ENCODE peak calls at places on chromosomes 12 and 14, in six cellular contexts. One of them, this sample, is unnamed.

GRCh38 chr12:81596558-81596957 is 162.6 kb downstream of the PPFIA2 start:
- DNase-seq in uterus: no peak
- DNase-seq in breast epithelium: no peak
- DNase-seq in body of pancreas: no peak
- DNase-seq in CD8-positive, alpha-beta T cell: no peak
- DNase-seq in endodermal cell: no peak
- DNase-seq in this sample: no peak

GRCh38 chr14:59265808-59266207 is 77.3 kb downstream of the DAAM1 start:
- DNase-seq in uterus: no peak
- DNase-seq in breast epithelium: no peak
- DNase-seq in body of pancreas: no peak
- DNase-seq in CD8-positive, alpha-beta T cell: no peak
- DNase-seq in endodermal cell: no peak
- DNase-seq in this sample: peak

GRCh38 chr14:104035300-104035699 is 50.2 kb upstream of the ASPG start:
- DNase-seq in uterus: no peak
- DNase-seq in breast epithelium: no peak
- DNase-seq in body of pancreas: no peak
- DNase-seq in CD8-positive, alpha-beta T cell: no peak
- DNase-seq in endodermal cell: no peak
- DNase-seq in this sample: no peak

GRCh38 chr12:57429473-57430116 is 1.2 kb downstream of the R3HDM2 start:
- DNase-seq in uterus: no peak
- DNase-seq in breast epithelium: no peak
- DNase-seq in body of pancreas: no peak
- DNase-seq in CD8-positive, alpha-beta T cell: no peak
- DNase-seq in endodermal cell: peak
- DNase-seq in this sample: peak

GRCh38 chr14:29836395-29836794 is 91.3 kb downstream of the PRKD1 start:
- DNase-seq in uterus: no peak
- DNase-seq in breast epithelium: no peak
- DNase-seq in body of pancreas: no peak
- DNase-seq in CD8-positive, alpha-beta T cell: no peak
- DNase-seq in endodermal cell: no peak
- DNase-seq in this sample: no peak

GRCh38 chr12:124666722-124667259 is 99.4 kb upstream of the NCOR2 start:
- DNase-seq in uterus: no peak
- DNase-seq in breast epithelium: no peak
- DNase-seq in body of pancreas: no peak
- DNase-seq in CD8-positive, alpha-beta T cell: no peak
- DNase-seq in endodermal cell: no peak
- DNase-seq in this sample: no peak

GRCh38 chr12:5456906-5457305 is 25.0 kb downstream of the NTF3 start:
- DNase-seq in uterus: no peak
- DNase-seq in breast epithelium: no peak
- DNase-seq in body of pancreas: no peak
- DNase-seq in CD8-positive, alpha-beta T cell: no peak
- DNase-seq in endodermal cell: no peak
- DNase-seq in this sample: no peak

GRCh38 chr12:106901276-106901675 is 54.4 kb upstream of the TMEM263 start:
- DNase-seq in uterus: no peak
- DNase-seq in breast epithelium: no peak
- DNase-seq in body of pancreas: no peak
- DNase-seq in CD8-positive, alpha-beta T cell: no peak
- DNase-seq in endodermal cell: no peak
- DNase-seq in this sample: peak

GRCh38 chr14:91244501-91244901 is at the start of gene GPR68:
- DNase-seq in uterus: peak
- DNase-seq in breast epithelium: no peak
- DNase-seq in body of pancreas: peak
- DNase-seq in CD8-positive, alpha-beta T cell: peak
- DNase-seq in endodermal cell: peak
- DNase-seq in this sample: peak

GRCh38 chr14:85528080-85528881 is 1.7 kb upstream of the FLRT2 start:
- DNase-seq in uterus: no peak
- DNase-seq in breast epithelium: no peak
- DNase-seq in body of pancreas: peak
- DNase-seq in CD8-positive, alpha-beta T cell: no peak
- DNase-seq in endodermal cell: peak
- DNase-seq in this sample: peak

GRCh38 chr12:90842477-90842876 is 112.5 kb downstream of the CCER1 start:
- DNase-seq in uterus: no peak
- DNase-seq in breast epithelium: no peak
- DNase-seq in body of pancreas: no peak
- DNase-seq in CD8-positive, alpha-beta T cell: no peak
- DNase-seq in endodermal cell: peak
- DNase-seq in this sample: peak

GRCh38 chr12:106234513-106234912 is 13.3 kb downstream of the CKAP4 start:
- DNase-seq in uterus: no peak
- DNase-seq in breast epithelium: no peak
- DNase-seq in body of pancreas: no peak
- DNase-seq in CD8-positive, alpha-beta T cell: no peak
- DNase-seq in endodermal cell: no peak
- DNase-seq in this sample: peak

GRCh38 chr12:131090254-131091210 is 136.8 kb downstream of the ADGRD1 start:
- DNase-seq in uterus: peak
- DNase-seq in breast epithelium: no peak
- DNase-seq in body of pancreas: no peak
- DNase-seq in CD8-positive, alpha-beta T cell: no peak
- DNase-seq in endodermal cell: peak
- DNase-seq in this sample: no peak

GRCh38 chr14:23478109-23478698 is 8.7 kb downstream of the NGDN start:
- DNase-seq in uterus: peak
- DNase-seq in breast epithelium: no peak
- DNase-seq in body of pancreas: peak
- DNase-seq in CD8-positive, alpha-beta T cell: peak
- DNase-seq in endodermal cell: peak
- DNase-seq in this sample: peak

GRCh38 chr12:46209165-46209564 is 59.7 kb downstream of the SLC38A1 start:
- DNase-seq in uterus: no peak
- DNase-seq in breast epithelium: no peak
- DNase-seq in body of pancreas: no peak
- DNase-seq in CD8-positive, alpha-beta T cell: no peak
- DNase-seq in endodermal cell: no peak
- DNase-seq in this sample: no peak

GRCh38 chr14:21025374-21026151 is 702 bp upstream of the NDRG2 start:
- DNase-seq in uterus: peak
- DNase-seq in breast epithelium: peak
- DNase-seq in body of pancreas: peak
- DNase-seq in CD8-positive, alpha-beta T cell: no peak
- DNase-seq in endodermal cell: peak
- DNase-seq in this sample: no peak

GRCh38 chr12:6250343-6250742 is 50.1 kb downstream of the CD9 start:
- DNase-seq in uterus: no peak
- DNase-seq in breast epithelium: peak
- DNase-seq in body of pancreas: no peak
- DNase-seq in CD8-positive, alpha-beta T cell: no peak
- DNase-seq in endodermal cell: peak
- DNase-seq in this sample: peak

GRCh38 chr12:126747530-126748149 is 1519.3 kb upstream of the TMEM132C start:
- DNase-seq in uterus: no peak
- DNase-seq in breast epithelium: no peak
- DNase-seq in body of pancreas: peak
- DNase-seq in CD8-positive, alpha-beta T cell: peak
- DNase-seq in endodermal cell: peak
- DNase-seq in this sample: peak

GRCh38 chr12:24398605-24399004 is 449.1 kb upstream of the SOX5 start:
- DNase-seq in uterus: no peak
- DNase-seq in breast epithelium: no peak
- DNase-seq in body of pancreas: no peak
- DNase-seq in CD8-positive, alpha-beta T cell: no peak
- DNase-seq in endodermal cell: no peak
- DNase-seq in this sample: no peak

GRCh38 chr14:96055065-96055752 is 16.0 kb downstream of the C14orf132 start:
- DNase-seq in uterus: no peak
- DNase-seq in breast epithelium: no peak
- DNase-seq in body of pancreas: no peak
- DNase-seq in CD8-positive, alpha-beta T cell: no peak
- DNase-seq in endodermal cell: no peak
- DNase-seq in this sample: no peak

GRCh38 chr12:128387811-128388422 is 120.9 kb downstream of the TMEM132C start:
- DNase-seq in uterus: peak
- DNase-seq in breast epithelium: no peak
- DNase-seq in body of pancreas: peak
- DNase-seq in CD8-positive, alpha-beta T cell: no peak
- DNase-seq in endodermal cell: peak
- DNase-seq in this sample: no peak

GRCh38 chr12:48681416-48681737 is 661 bp downstream of the KANSL2 start:
- DNase-seq in uterus: no peak
- DNase-seq in breast epithelium: no peak
- DNase-seq in body of pancreas: no peak
- DNase-seq in CD8-positive, alpha-beta T cell: no peak
- DNase-seq in endodermal cell: no peak
- DNase-seq in this sample: no peak

DNA sequence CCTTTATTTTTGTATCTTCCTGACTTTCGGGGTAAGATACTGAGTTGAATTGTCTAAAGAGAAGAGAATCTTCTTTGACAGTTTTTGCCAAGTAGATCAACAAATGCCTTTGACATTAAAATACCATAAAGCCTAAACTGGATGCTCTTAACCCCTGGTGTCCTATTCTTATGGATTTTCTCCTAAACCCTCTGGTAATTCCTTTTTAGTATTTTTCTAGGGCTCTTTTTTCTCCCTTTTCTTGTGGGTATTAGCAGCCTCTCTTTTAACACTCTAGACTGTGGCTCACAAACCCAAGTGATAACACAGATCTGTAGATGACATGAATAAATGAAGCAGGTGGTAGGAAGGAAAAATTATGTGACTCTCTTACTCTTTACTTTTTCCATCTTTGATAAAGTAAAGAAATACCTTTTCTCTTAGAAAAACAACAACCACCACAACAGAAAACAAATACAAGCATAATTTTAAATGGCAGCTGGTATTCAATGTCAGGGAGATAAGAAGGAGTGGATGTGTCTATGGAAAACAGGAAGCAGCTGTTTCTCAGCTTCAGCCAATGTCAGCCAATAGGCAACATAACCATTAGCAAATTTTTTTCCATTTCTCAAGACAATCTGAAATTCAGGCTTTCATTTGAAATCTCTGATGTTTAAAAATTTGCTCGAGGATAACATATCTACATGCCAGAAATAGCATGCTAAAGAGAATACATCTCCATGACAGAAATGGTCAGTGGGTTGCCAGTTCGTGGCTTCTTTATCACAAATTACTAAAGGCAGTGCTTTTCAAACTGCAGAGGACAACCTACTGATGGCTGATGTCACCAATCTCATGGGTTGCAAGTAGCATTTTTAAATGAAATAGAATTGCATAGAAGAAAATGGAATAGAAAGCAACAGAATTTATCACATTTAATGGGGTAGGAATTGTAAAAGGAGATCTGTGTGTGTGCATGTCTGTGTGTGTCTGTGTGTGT is 123.1 kb upstream of the KRR1 start:
- DNase-seq in uterus: no peak
- DNase-seq in breast epithelium: no peak
- DNase-seq in body of pancreas: no peak
- DNase-seq in CD8-positive, alpha-beta T cell: no peak
- DNase-seq in endodermal cell: no peak
- DNase-seq in this sample: no peak
- H3K4me3 ChIP-seq in uterus: no peak
- H3K4me3 ChIP-seq in breast epithelium: no peak
- H3K4me3 ChIP-seq in body of pancreas: no peak
- H3K4me3 ChIP-seq in CD8-positive, alpha-beta T cell: no peak
- H3K4me3 ChIP-seq in endodermal cell: no peak
- H3K4me3 ChIP-seq in this sample: no peak

GRCh38 chr12:94867066-94867855 is 136.2 kb downstream of the NDUFA12 start:
- DNase-seq in uterus: no peak
- DNase-seq in breast epithelium: no peak
- DNase-seq in body of pancreas: no peak
- DNase-seq in CD8-positive, alpha-beta T cell: no peak
- DNase-seq in endodermal cell: no peak
- DNase-seq in this sample: no peak

GRCh38 chr12:94873368-94874085 is 130.0 kb downstream of the NDUFA12 start:
- DNase-seq in uterus: peak
- DNase-seq in breast epithelium: no peak
- DNase-seq in body of pancreas: no peak
- DNase-seq in CD8-positive, alpha-beta T cell: no peak
- DNase-seq in endodermal cell: peak
- DNase-seq in this sample: no peak

GRCh38 chr12:94872671-94873367 is 130.7 kb downstream of the NDUFA12 start:
- DNase-seq in uterus: peak
- DNase-seq in breast epithelium: no peak
- DNase-seq in body of pancreas: no peak
- DNase-seq in CD8-positive, alpha-beta T cell: no peak
- DNase-seq in endodermal cell: peak
- DNase-seq in this sample: no peak

GRCh38 chr12:94872007-94872653 is 131.4 kb downstream of the NDUFA12 start:
- DNase-seq in uterus: no peak
- DNase-seq in breast epithelium: no peak
- DNase-seq in body of pancreas: peak
- DNase-seq in CD8-positive, alpha-beta T cell: no peak
- DNase-seq in endodermal cell: no peak
- DNase-seq in this sample: peak

GRCh38 chr12:94870511-94870910 is 133.0 kb downstream of the NDUFA12 start:
- DNase-seq in uterus: no peak
- DNase-seq in breast epithelium: no peak
- DNase-seq in body of pancreas: no peak
- DNase-seq in CD8-positive, alpha-beta T cell: no peak
- DNase-seq in endodermal cell: no peak
- DNase-seq in this sample: no peak
- TF ChIP-seq CTCF in uterus: no peak
- TF ChIP-seq CTCF in breast epithelium: no peak
- TF ChIP-seq CTCF in body of pancreas: no peak
- TF ChIP-seq CTCF in CD8-positive, alpha-beta T cell: no peak
- TF ChIP-seq CTCF in endodermal cell: no peak
- TF ChIP-seq CTCF in this sample: no peak

GRCh38 chr14:68562911-68563255 is 230.0 kb downstream of the ZFP36L1 start:
- DNase-seq in uterus: no peak
- DNase-seq in breast epithelium: no peak
- DNase-seq in body of pancreas: no peak
- DNase-seq in CD8-positive, alpha-beta T cell: no peak
- DNase-seq in endodermal cell: no peak
- DNase-seq in this sample: no peak
- H3K4me3 ChIP-seq in uterus: no peak
- H3K4me3 ChIP-seq in breast epithelium: peak
- H3K4me3 ChIP-seq in body of pancreas: no peak
- H3K4me3 ChIP-seq in CD8-positive, alpha-beta T cell: no peak
- H3K4me3 ChIP-seq in endodermal cell: no peak
- H3K4me3 ChIP-seq in this sample: no peak

GRCh38 chr12:63949902-63950301 is 105.4 kb downstream of the SRGAP1 start:
- DNase-seq in uterus: no peak
- DNase-seq in breast epithelium: no peak
- DNase-seq in body of pancreas: peak
- DNase-seq in CD8-positive, alpha-beta T cell: no peak
- DNase-seq in endodermal cell: no peak
- DNase-seq in this sample: no peak
- TF ChIP-seq CTCF in uterus: no peak
- TF ChIP-seq CTCF in breast epithelium: no peak
- TF ChIP-seq CTCF in body of pancreas: no peak
- TF ChIP-seq CTCF in CD8-positive, alpha-beta T cell: no peak
- TF ChIP-seq CTCF in endodermal cell: no peak
- TF ChIP-seq CTCF in this sample: no peak

GRCh38 chr14:92925446-92925845 is 2.5 kb downstream of the CHGA start:
- DNase-seq in uterus: no peak
- DNase-seq in breast epithelium: no peak
- DNase-seq in body of pancreas: no peak
- DNase-seq in CD8-positive, alpha-beta T cell: no peak
- DNase-seq in endodermal cell: no peak
- DNase-seq in this sample: no peak
- H3K4me3 ChIP-seq in uterus: no peak
- H3K4me3 ChIP-seq in breast epithelium: no peak
- H3K4me3 ChIP-seq in body of pancreas: no peak
- H3K4me3 ChIP-seq in CD8-positive, alpha-beta T cell: no peak
- H3K4me3 ChIP-seq in endodermal cell: no peak
- H3K4me3 ChIP-seq in this sample: no peak

This sample was measured in epithelial cell of esophagus.